ENCODE peak calls at places on chromosomes 4 and X, in nine cellular contexts. E is psoas muscle, F is anterior cingulate cortex, U is cardiac fibroblast, K is MCF 10A, Z is osteoblast, R is testis, W is hepatocyte, V is putamen. N is an unnamed sample.

GRCh38 chr4:8185280-8185679 is 13.8 kb upstream of the SH3TC1 start:
- DNase-seq in E (no peak), F (no peak), U (peak), K (peak), Z (peak), R (no peak), W (no peak), V (no peak), N (no peak)

GRCh38 chrX:13646154-13646549 is 6.8 kb upstream of the TCEANC start:
- DNase-seq in E (no peak), F (peak), U (peak), K (peak), Z (peak), R (peak), W (peak), V (peak), N (peak)

GRCh38 chrX:150857453-150857852 is 41.0 kb downstream of the CD99L2 start:
- DNase-seq in E (no peak), F (no peak), U (no peak), K (no peak), Z (no peak), R (no peak), W (no peak), V (no peak), N (no peak)

GRCh38 chr4:91064157-91064853 is 937.1 kb downstream of the CCSER1 start:
- DNase-seq in E (no peak), F (no peak), U (no peak), K (peak), Z (no peak), R (peak), W (peak), V (no peak), N (no peak)

GRCh38 chr4:3250438-3250955 is 1.5 kb downstream of the MSANTD1 start:
- DNase-seq in E (peak), F (no peak), U (no peak), K (no peak), Z (no peak), R (no peak), W (no peak), V (no peak), N (peak)

GRCh38 chr4:144948009-144948408 is 150.0 kb downstream of the ANAPC10 start:
- DNase-seq in E (no peak), F (no peak), U (no peak), K (no peak), Z (peak), R (peak), W (peak), V (no peak), N (no peak)

GRCh38 chr4:114659386-114660008 is 60.9 kb downstream of the UGT8 start:
- DNase-seq in E (no peak), F (peak), U (peak), K (peak), Z (peak), R (peak), W (peak), V (peak), N (no peak)

GRCh38 chr4:143768007-143768591 is 67.6 kb upstream of the FREM3 start:
- DNase-seq in E (no peak), F (no peak), U (peak), K (peak), Z (no peak), R (no peak), W (no peak), V (no peak), N (no peak)

GRCh38 chr4:55125087-55125721 is at the start of gene KDR:
- DNase-seq in E (peak), F (no peak), U (peak), K (peak), Z (peak), R (peak), W (peak), V (peak), N (no peak)

GRCh38 chrX:14032383-14032782 is 2.7 kb upstream of the GEMIN8 start:
- DNase-seq in E (no peak), F (no peak), U (peak), K (peak), Z (peak), R (peak), W (peak), V (peak), N (no peak)

GRCh38 chr4:77959566-77960338 is 97.1 kb downstream of the MRPL1 start:
- DNase-seq in E (no peak), F (no peak), U (peak), K (peak), Z (no peak), R (no peak), W (peak), V (no peak), N (no peak)

GRCh38 chr4:26058537-26058936 is 144.5 kb downstream of the SMIM20 start:
- DNase-seq in E (no peak), F (no peak), U (no peak), K (peak), Z (no peak), R (no peak), W (peak), V (no peak), N (no peak)

GRCh38 chrX:72054776-72055495 is 76.8 kb downstream of the RTL5 start:
- DNase-seq in E (no peak), F (peak), U (no peak), K (no peak), Z (no peak), R (no peak), W (no peak), V (no peak), N (no peak)

GRCh38 chrX:17923546-17923945 is 62.4 kb upstream of the RAI2 start:
- DNase-seq in E (no peak), F (no peak), U (no peak), K (no peak), Z (no peak), R (no peak), W (no peak), V (no peak), N (no peak)

GRCh38 chrX:30607155-30607554 is 29.6 kb upstream of the TASL start:
- DNase-seq in E (no peak), F (no peak), U (no peak), K (peak), Z (no peak), R (no peak), W (no peak), V (no peak), N (no peak)

GRCh38 chr4:174496631-174497442 is 25.5 kb downstream of the HPGD start:
- DNase-seq in E (no peak), F (no peak), U (no peak), K (no peak), Z (no peak), R (no peak), W (peak), V (no peak), N (no peak)

GRCh38 chr4:147052361-147052760 is 106.7 kb upstream of the TTC29 start:
- DNase-seq in E (no peak), F (no peak), U (no peak), K (peak), Z (no peak), R (no peak), W (no peak), V (no peak), N (no peak)

GRCh38 chrX:110383414-110383813 is 24.8 kb downstream of the RTL9 start:
- DNase-seq in E (no peak), F (no peak), U (peak), K (no peak), Z (no peak), R (no peak), W (peak), V (no peak), N (no peak)

GRCh38 chr4:6668391-6668790 is 25.3 kb upstream of the S100P start:
- DNase-seq in E (no peak), F (no peak), U (peak), K (peak), Z (peak), R (no peak), W (no peak), V (no peak), N (no peak)

GRCh38 chrX:147602297-147602696 is 309.4 kb upstream of the FMR1 start:
- DNase-seq in E (no peak), F (no peak), U (no peak), K (peak), Z (no peak), R (peak), W (peak), V (no peak), N (no peak)

GRCh38 chr4:86155766-86156165 is 204.1 kb downstream of the MAPK10 start:
- DNase-seq in E (no peak), F (no peak), U (no peak), K (peak), Z (no peak), R (no peak), W (no peak), V (no peak), N (no peak)